ENCODE peak calls at places on chromosomes 16 and 17, in eight cellular contexts. K is WTC11, V is HFFc6, H is cardiac fibroblast, A is PC-3, B is BJ, W is uterus, F is A549. Q is an unnamed sample.

GRCh38 chr16:67336646-67337045 is 10.0 kb downstream of the LRRC36 start:
- DNase-seq in K (no peak), V (no peak), H (peak), A (no peak), B (no peak), W (no peak), F (no peak), Q (no peak)

GRCh38 chr17:64503341-64503740 is 2.7 kb downstream of the DDX5 start:
- DNase-seq in K (no peak), V (no peak), H (no peak), A (no peak), B (no peak), W (no peak), F (no peak), Q (no peak)

GRCh38 chr16:58661199-58661830 is 23.3 kb downstream of the SLC38A7 start:
- DNase-seq in K (peak), V (peak), H (peak), A (peak), B (peak), W (peak), F (peak), Q (peak)

GRCh38 chr17:71208111-71208704 is 912.6 kb upstream of the SOX9 start:
- DNase-seq in K (no peak), V (peak), H (peak), A (peak), B (peak), W (no peak), F (no peak), Q (peak)

GRCh38 chr17:2710804-2711607 is 558 bp downstream of the CLUH start:
- DNase-seq in K (peak), V (no peak), H (peak), A (peak), B (no peak), W (no peak), F (no peak), Q (peak)

GRCh38 chr17:79633154-79633553 is 22.3 kb upstream of the RBFOX3 start:
- DNase-seq in K (peak), V (no peak), H (no peak), A (no peak), B (no peak), W (peak), F (no peak), Q (no peak)

GRCh38 chr17:42312285-42313130 is 24.2 kb downstream of the STAT5A start:
- DNase-seq in K (peak), V (peak), H (peak), A (no peak), B (no peak), W (peak), F (peak), Q (peak)

GRCh38 chr17:41835214-41835799 is 725 bp downstream of the NT5C3B start:
- DNase-seq in K (no peak), V (no peak), H (no peak), A (no peak), B (no peak), W (no peak), F (peak), Q (peak)

GRCh38 chr16:49726155-49726554 is 129.8 kb downstream of the ZNF423 start:
- DNase-seq in K (no peak), V (no peak), H (no peak), A (no peak), B (no peak), W (no peak), F (no peak), Q (no peak)

GRCh38 chr17:57939797-57940196 is 15.4 kb downstream of the CUEDC1 start:
- DNase-seq in K (no peak), V (no peak), H (no peak), A (no peak), B (no peak), W (no peak), F (no peak), Q (no peak)

GRCh38 chr16:55494994-55495421 is 13.9 kb upstream of the LPCAT2 start:
- DNase-seq in K (no peak), V (peak), H (peak), A (peak), B (peak), W (peak), F (no peak), Q (peak)
- TF ChIP-seq CTCF in K (no peak), V (peak), H (peak), A (peak), B (peak), W (peak), F (no peak), Q (no peak)

GRCh38 chr16:76108460-76108859 is 168.7 kb upstream of the CNTNAP4 start:
- DNase-seq in K (no peak), V (no peak), H (no peak), A (no peak), B (no peak), W (no peak), F (no peak), Q (no peak)
- TF ChIP-seq CTCF in K (no peak), V (no peak), H (no peak), A (no peak), B (no peak), W (no peak), F (no peak), Q (no peak)

DNA sequence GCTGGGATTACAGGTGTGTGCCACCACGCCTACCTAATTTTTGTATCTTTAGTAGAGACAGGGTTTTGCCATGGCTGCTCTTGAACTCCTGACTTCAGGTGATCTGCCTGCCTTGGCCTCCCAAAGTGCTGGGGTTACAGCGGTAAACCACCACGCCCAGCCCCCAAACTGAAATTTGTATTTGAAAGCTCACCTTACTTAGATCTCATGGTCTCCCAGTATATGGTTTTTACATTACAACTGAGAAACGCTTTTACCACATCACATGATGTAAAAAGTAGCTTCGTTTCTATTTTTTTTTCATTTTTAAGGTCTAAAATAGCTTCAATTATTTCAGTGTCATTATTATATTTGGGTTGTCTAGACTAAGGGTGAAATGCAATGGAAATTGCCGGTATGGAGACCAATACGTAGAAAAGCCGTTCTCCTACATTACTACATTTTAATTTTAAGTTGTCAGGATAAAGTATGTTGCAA is 93.3 kb downstream of the BCAS3 start:
- DNase-seq in K (no peak), V (no peak), H (no peak), A (no peak), B (no peak), W (no peak), F (no peak), Q (no peak)
- TF ChIP-seq CTCF in K (no peak), V (no peak), H (no peak), A (no peak), B (no peak), W (no peak), F (no peak), Q (no peak)

GRCh38 chr17:5281814-5282638 is at the start of gene RABEP1:
- DNase-seq in K (peak), V (peak), H (peak), A (peak), B (no peak), W (peak), F (peak), Q (peak)
- TF ChIP-seq CTCF in K (no peak), V (peak), H (peak), A (no peak), B (peak), W (no peak), F (no peak), Q (no peak)

DNA sequence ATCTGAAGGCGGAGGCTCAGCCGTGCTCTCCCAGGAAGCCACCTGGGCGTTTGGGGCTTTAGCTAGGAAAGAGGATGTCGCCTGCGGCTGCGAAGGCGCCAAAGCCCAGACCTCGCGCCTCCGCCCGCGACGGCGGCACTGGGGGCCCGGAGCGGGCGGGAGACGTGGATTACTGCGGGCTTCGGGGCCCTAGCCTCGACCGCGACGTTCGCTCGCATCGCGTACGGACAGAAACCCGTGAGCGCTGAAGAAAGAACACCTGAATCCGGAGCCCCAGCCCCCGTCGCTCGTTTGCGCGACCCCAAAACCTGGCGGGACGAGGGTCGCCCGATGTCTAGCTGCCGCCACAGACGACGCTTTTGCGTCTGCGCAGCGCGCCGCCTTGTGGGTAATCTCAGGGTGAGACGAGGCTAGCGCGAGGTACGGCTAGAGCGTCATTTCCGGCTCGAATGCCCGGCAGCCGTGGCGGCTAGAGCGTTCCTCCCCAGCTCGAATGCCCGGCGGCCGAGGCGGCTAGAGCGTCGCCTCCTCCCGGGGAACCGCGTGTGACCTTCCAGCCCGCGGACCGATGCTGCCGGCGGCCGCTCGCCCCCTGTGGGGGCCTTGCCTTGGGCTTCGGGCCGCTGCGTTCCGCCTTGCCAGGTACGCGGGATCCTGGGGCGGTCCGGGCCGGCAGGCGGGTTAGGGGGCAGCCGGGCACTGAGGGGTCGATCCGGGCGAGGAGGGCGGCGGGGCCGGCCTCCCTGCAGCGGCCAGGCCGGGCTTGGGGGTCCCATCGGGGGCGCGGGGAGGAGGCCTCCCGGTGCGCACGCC is at the start of gene MRPL12:
- DNase-seq in K (peak), V (peak), H (peak), A (peak), B (peak), W (peak), F (peak), Q (peak)
- TF ChIP-seq CTCF in K (peak), V (peak), H (no peak), A (no peak), B (peak), W (peak), F (no peak), Q (no peak)

GRCh38 chr16:88063201-88063773 is 112.1 kb downstream of the BANP start:
- DNase-seq in K (no peak), V (peak), H (peak), A (no peak), B (peak), W (peak), F (no peak), Q (no peak)
- TF ChIP-seq CTCF in K (no peak), V (peak), H (peak), A (no peak), B (peak), W (no peak), F (no peak), Q (no peak)

DNA sequence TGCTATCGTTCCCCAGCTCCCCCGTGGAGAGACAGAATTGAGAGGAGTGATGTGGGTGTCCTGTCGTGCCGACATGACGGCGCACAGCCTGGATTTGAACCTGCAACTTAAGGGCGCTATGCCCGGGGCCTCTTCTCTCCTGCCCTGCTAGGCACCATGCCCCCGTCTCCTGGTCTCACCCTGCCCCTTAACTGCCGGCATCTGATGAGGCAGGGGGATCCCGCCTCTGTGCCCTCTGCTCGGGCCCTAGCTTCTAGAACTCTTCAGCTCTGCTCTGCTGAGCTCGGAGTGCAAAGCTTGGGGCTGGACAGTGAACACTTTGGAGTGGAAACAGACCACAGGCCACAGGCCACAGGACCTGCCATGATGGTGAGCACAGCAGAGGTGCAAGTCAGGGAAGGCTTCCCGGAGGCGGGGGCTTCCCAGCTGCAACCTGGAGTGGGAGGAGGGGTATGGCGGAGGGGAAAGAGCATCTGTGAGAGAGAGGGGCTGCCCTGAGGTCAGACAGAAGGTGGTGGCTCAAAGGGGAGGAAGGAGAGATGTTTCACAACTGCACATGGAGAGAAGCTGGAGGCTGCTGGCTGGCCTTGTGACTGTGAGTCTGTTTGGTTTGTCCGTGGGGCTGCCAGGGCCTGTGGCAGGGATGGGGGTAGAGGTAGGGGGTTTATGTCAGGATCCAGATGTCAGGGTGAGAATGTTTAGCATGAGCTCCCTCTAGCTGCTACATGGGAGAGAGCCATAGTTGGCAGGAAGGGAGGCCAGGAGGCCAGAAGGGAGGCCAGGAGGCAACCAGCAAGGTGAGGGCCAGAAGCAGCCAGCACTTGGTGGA is 107.8 kb downstream of the CRLF3 start:
- DNase-seq in K (peak), V (no peak), H (peak), A (no peak), B (no peak), W (no peak), F (no peak), Q (no peak)
- TF ChIP-seq CTCF in K (no peak), V (peak), H (peak), A (no peak), B (peak), W (no peak), F (peak), Q (no peak)

GRCh38 chr16:15948532-15949209 is 745 bp upstream of the ABCC1 start:
- DNase-seq in K (no peak), V (no peak), H (no peak), A (no peak), B (no peak), W (no peak), F (no peak), Q (no peak)

GRCh38 chr16:15949210-15950166 is at the start of gene ABCC1:
- DNase-seq in K (peak), V (no peak), H (no peak), A (peak), B (no peak), W (peak), F (peak), Q (peak)

GRCh38 chr16:15947983-15948509 is 1.4 kb upstream of the ABCC1 start:
- DNase-seq in K (no peak), V (no peak), H (no peak), A (no peak), B (no peak), W (no peak), F (no peak), Q (no peak)

GRCh38 chr16:15942901-15943690 is 6.3 kb upstream of the ABCC1 start:
- DNase-seq in K (no peak), V (no peak), H (no peak), A (no peak), B (no peak), W (no peak), F (no peak), Q (no peak)

DNA sequence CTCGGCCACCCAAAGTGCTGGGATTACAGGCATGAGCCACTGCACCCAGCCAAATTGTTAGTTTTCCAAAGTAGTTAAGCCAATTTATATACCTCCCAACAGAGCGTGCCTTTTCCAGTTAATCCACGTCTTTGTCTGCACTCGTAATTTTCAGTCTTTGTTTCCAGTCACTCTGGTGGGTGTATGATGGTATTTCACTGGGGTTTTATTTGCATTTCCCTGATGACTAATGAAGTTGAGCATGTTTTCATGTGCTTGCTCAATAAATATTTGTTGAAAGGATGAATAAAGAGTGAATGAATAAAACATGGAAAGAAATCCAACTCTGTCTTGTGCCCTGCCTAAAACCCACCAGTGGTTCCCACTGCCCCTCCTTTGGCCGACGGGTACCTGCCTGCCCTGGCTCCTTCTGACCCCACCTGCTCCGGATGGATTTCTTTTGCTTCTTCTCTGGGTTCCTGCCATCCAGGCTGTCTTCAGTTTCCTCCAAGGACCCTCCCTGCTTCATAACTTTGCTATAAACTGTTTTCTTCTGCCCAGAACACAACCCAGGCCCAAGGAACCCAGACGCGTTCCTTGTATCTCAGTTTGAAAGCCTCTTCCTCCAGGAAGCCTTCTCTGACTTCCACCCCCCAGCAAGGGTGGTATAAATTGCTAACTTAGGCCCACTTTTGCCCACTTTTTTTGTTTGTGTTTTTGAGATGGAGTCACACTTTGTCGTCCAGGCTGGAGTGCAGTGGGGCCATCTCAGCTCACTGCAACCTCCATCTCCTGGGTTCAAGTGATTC is 3.0 kb upstream of the ABCC1 start:
- DNase-seq in K (no peak), V (peak), H (peak), A (peak), B (peak), W (no peak), F (peak), Q (peak)
- TF ChIP-seq CTCF in K (no peak), V (peak), H (peak), A (no peak), B (peak), W (no peak), F (no peak), Q (no peak)

GRCh38 chr16:27181020-27181419 is 22.3 kb upstream of the KDM8 start:
- DNase-seq in K (no peak), V (no peak), H (no peak), A (no peak), B (no peak), W (no peak), F (no peak), Q (no peak)
- TF ChIP-seq CTCF in K (no peak), V (peak), H (no peak), A (no peak), B (no peak), W (no peak), F (no peak), Q (no peak)

GRCh38 chr16:3115011-3115410 is 2.6 kb downstream of the ZNF205 start:
- DNase-seq in K (no peak), V (no peak), H (no peak), A (no peak), B (no peak), W (no peak), F (no peak), Q (no peak)
- TF ChIP-seq CTCF in K (no peak), V (no peak), H (no peak), A (no peak), B (no peak), W (no peak), F (no peak), Q (no peak)

Q was measured in RWPE1.